ENCODE peak calls at places on chromosomes 1 and 21, in five cellular contexts. One of them, this sample, is unnamed.

GRCh38 chr1:29655945-29656866 is 419.9 kb downstream of the PTPRU start:
- DNase-seq in neuronal stem cell: no peak
- DNase-seq in neural progenitor cell: peak
- DNase-seq in breast epithelium: no peak
- DNase-seq in iPS DF 6.9: peak
- DNase-seq in this sample: no peak

GRCh38 chr1:53153752-53154151 is 11.3 kb upstream of the SLC1A7 start:
- DNase-seq in neuronal stem cell: no peak
- DNase-seq in neural progenitor cell: no peak
- DNase-seq in breast epithelium: no peak
- DNase-seq in iPS DF 6.9: no peak
- DNase-seq in this sample: no peak

GRCh38 chr1:82586473-82586872 is 785.7 kb downstream of the ADGRL2 start:
- DNase-seq in neuronal stem cell: no peak
- DNase-seq in neural progenitor cell: no peak
- DNase-seq in breast epithelium: no peak
- DNase-seq in iPS DF 6.9: no peak
- DNase-seq in this sample: no peak

GRCh38 chr1:155104605-155105534 is 22.8 kb upstream of the EFNA1 start:
- DNase-seq in neuronal stem cell: no peak
- DNase-seq in neural progenitor cell: no peak
- DNase-seq in breast epithelium: no peak
- DNase-seq in iPS DF 6.9: no peak
- DNase-seq in this sample: no peak

GRCh38 chr1:161139765-161140164 is 7.3 kb upstream of the DEDD start:
- DNase-seq in neuronal stem cell: no peak
- DNase-seq in neural progenitor cell: peak
- DNase-seq in breast epithelium: no peak
- DNase-seq in iPS DF 6.9: no peak
- DNase-seq in this sample: no peak

GRCh38 chr1:95409901-95410300 is 175.9 kb downstream of the RWDD3 start:
- DNase-seq in neuronal stem cell: no peak
- DNase-seq in neural progenitor cell: no peak
- DNase-seq in breast epithelium: no peak
- DNase-seq in iPS DF 6.9: no peak
- DNase-seq in this sample: no peak

GRCh38 chr21:16330340-16331319 is 600.8 kb downstream of the USP25 start:
- DNase-seq in neuronal stem cell: peak
- DNase-seq in neural progenitor cell: peak
- DNase-seq in breast epithelium: no peak
- DNase-seq in iPS DF 6.9: peak
- DNase-seq in this sample: no peak

GRCh38 chr21:26437326-26438009 is 135.6 kb downstream of the CYYR1 start:
- DNase-seq in neuronal stem cell: no peak
- DNase-seq in neural progenitor cell: no peak
- DNase-seq in breast epithelium: no peak
- DNase-seq in iPS DF 6.9: no peak
- DNase-seq in this sample: no peak

GRCh38 chr1:230072296-230072695 is 5.3 kb downstream of the GALNT2 start:
- DNase-seq in neuronal stem cell: no peak
- DNase-seq in neural progenitor cell: no peak
- DNase-seq in breast epithelium: no peak
- DNase-seq in iPS DF 6.9: no peak
- DNase-seq in this sample: peak

GRCh38 chr1:230074270-230074669 is 7.2 kb downstream of the GALNT2 start:
- DNase-seq in neuronal stem cell: no peak
- DNase-seq in neural progenitor cell: no peak
- DNase-seq in breast epithelium: no peak
- DNase-seq in iPS DF 6.9: no peak
- DNase-seq in this sample: no peak

GRCh38 chr1:230074762-230075161 is 7.7 kb downstream of the GALNT2 start:
- DNase-seq in neuronal stem cell: no peak
- DNase-seq in neural progenitor cell: no peak
- DNase-seq in breast epithelium: no peak
- DNase-seq in iPS DF 6.9: no peak
- DNase-seq in this sample: no peak

GRCh38 chr1:230072866-230073265 is 5.8 kb downstream of the GALNT2 start:
- DNase-seq in neuronal stem cell: no peak
- DNase-seq in neural progenitor cell: no peak
- DNase-seq in breast epithelium: no peak
- DNase-seq in iPS DF 6.9: no peak
- DNase-seq in this sample: no peak

GRCh38 chr1:230073371-230074035 is 6.5 kb downstream of the GALNT2 start:
- DNase-seq in neuronal stem cell: no peak
- DNase-seq in neural progenitor cell: no peak
- DNase-seq in breast epithelium: no peak
- DNase-seq in iPS DF 6.9: no peak
- DNase-seq in this sample: peak
- H3K4me3 ChIP-seq in neuronal stem cell: no peak
- H3K4me3 ChIP-seq in neural progenitor cell: no peak
- H3K4me3 ChIP-seq in breast epithelium: no peak
- H3K4me3 ChIP-seq in iPS DF 6.9: no peak
- H3K4me3 ChIP-seq in this sample: no peak

DNA sequence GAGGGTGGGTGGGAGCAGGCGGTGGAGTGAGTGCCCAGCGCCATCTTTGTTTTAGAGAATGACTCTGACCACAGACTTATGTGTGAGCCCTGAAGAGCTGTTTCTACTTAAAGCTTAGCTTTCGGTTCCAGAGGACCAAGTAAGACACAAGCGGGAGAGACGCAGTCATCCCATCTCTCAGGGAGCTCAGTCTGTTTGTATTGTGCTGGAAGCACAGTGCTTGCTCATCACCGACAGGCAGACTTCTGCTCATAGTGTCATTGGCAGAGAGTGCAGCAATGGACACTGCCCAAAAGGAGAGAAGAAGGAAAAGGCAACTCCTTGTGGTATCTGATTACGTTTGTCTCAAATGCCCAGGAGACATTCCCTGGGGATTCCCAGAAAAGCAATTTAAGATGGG is 65.8 kb downstream of the KCNJ15 start:
- DNase-seq in neuronal stem cell: no peak
- DNase-seq in neural progenitor cell: no peak
- DNase-seq in breast epithelium: no peak
- DNase-seq in iPS DF 6.9: no peak
- DNase-seq in this sample: no peak
- H3K4me3 ChIP-seq in neuronal stem cell: no peak
- H3K4me3 ChIP-seq in neural progenitor cell: no peak
- H3K4me3 ChIP-seq in breast epithelium: no peak
- H3K4me3 ChIP-seq in iPS DF 6.9: no peak
- H3K4me3 ChIP-seq in this sample: no peak

DNA sequence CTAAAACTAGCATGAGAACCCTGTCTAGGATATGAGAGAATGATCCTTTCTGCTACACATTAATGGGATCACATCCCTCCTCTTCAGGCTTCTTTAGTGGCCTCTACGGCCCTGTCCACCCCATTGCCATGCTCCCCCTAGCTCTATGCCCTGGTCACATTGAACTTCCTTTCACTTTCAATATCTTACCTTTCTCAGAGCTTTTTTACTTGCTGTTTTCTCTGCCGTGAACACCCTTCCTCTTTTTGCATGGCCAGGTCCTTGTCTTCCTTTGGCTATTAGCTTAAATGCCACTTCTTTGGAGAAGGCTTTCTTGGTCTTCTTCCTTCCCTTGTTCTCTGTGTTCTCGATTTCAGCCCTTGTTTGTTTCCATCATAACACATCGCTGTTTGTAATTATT is 97.4 kb downstream of the GIPC2 start:
- DNase-seq in neuronal stem cell: no peak
- DNase-seq in neural progenitor cell: no peak
- DNase-seq in breast epithelium: no peak
- DNase-seq in iPS DF 6.9: no peak
- DNase-seq in this sample: no peak
- H3K4me3 ChIP-seq in neuronal stem cell: no peak
- H3K4me3 ChIP-seq in neural progenitor cell: no peak
- H3K4me3 ChIP-seq in breast epithelium: no peak
- H3K4me3 ChIP-seq in iPS DF 6.9: no peak
- H3K4me3 ChIP-seq in this sample: no peak

GRCh38 chr1:47178020-47178419 is 11.8 kb downstream of the PDZK1IP1 start:
- DNase-seq in neuronal stem cell: no peak
- DNase-seq in neural progenitor cell: no peak
- DNase-seq in breast epithelium: no peak
- DNase-seq in iPS DF 6.9: no peak
- DNase-seq in this sample: no peak

GRCh38 chr1:47179988-47180563 is 9.8 kb downstream of the PDZK1IP1 start:
- DNase-seq in neuronal stem cell: no peak
- DNase-seq in neural progenitor cell: no peak
- DNase-seq in breast epithelium: no peak
- DNase-seq in iPS DF 6.9: no peak
- DNase-seq in this sample: no peak

GRCh38 chr1:47180603-47181094 is 9.2 kb downstream of the PDZK1IP1 start:
- DNase-seq in neuronal stem cell: no peak
- DNase-seq in neural progenitor cell: no peak
- DNase-seq in breast epithelium: no peak
- DNase-seq in iPS DF 6.9: no peak
- DNase-seq in this sample: no peak

GRCh38 chr1:47179023-47179987 is 10.5 kb downstream of the PDZK1IP1 start:
- DNase-seq in neuronal stem cell: peak
- DNase-seq in neural progenitor cell: peak
- DNase-seq in breast epithelium: peak
- DNase-seq in iPS DF 6.9: peak
- DNase-seq in this sample: peak

GRCh38 chr1:47178665-47179022 is 11.2 kb downstream of the PDZK1IP1 start:
- DNase-seq in neuronal stem cell: no peak
- DNase-seq in neural progenitor cell: no peak
- DNase-seq in breast epithelium: no peak
- DNase-seq in iPS DF 6.9: no peak
- DNase-seq in this sample: no peak
- H3K4me3 ChIP-seq in neuronal stem cell: no peak
- H3K4me3 ChIP-seq in neural progenitor cell: peak
- H3K4me3 ChIP-seq in breast epithelium: peak
- H3K4me3 ChIP-seq in iPS DF 6.9: peak
- H3K4me3 ChIP-seq in this sample: no peak

GRCh38 chr1:44812822-44813543 is 4.7 kb downstream of the BTBD19 start:
- DNase-seq in neuronal stem cell: no peak
- DNase-seq in neural progenitor cell: no peak
- DNase-seq in breast epithelium: no peak
- DNase-seq in iPS DF 6.9: no peak
- DNase-seq in this sample: no peak
- H3K4me3 ChIP-seq in neuronal stem cell: peak
- H3K4me3 ChIP-seq in neural progenitor cell: peak
- H3K4me3 ChIP-seq in breast epithelium: peak
- H3K4me3 ChIP-seq in iPS DF 6.9: peak
- H3K4me3 ChIP-seq in this sample: peak

GRCh38 chr1:99546432-99547416 is 99.2 kb upstream of the PALMD start:
- DNase-seq in neuronal stem cell: no peak
- DNase-seq in neural progenitor cell: no peak
- DNase-seq in breast epithelium: no peak
- DNase-seq in iPS DF 6.9: no peak
- DNase-seq in this sample: no peak
- H3K4me3 ChIP-seq in neuronal stem cell: no peak
- H3K4me3 ChIP-seq in neural progenitor cell: no peak
- H3K4me3 ChIP-seq in breast epithelium: no peak
- H3K4me3 ChIP-seq in iPS DF 6.9: no peak
- H3K4me3 ChIP-seq in this sample: no peak

DNA sequence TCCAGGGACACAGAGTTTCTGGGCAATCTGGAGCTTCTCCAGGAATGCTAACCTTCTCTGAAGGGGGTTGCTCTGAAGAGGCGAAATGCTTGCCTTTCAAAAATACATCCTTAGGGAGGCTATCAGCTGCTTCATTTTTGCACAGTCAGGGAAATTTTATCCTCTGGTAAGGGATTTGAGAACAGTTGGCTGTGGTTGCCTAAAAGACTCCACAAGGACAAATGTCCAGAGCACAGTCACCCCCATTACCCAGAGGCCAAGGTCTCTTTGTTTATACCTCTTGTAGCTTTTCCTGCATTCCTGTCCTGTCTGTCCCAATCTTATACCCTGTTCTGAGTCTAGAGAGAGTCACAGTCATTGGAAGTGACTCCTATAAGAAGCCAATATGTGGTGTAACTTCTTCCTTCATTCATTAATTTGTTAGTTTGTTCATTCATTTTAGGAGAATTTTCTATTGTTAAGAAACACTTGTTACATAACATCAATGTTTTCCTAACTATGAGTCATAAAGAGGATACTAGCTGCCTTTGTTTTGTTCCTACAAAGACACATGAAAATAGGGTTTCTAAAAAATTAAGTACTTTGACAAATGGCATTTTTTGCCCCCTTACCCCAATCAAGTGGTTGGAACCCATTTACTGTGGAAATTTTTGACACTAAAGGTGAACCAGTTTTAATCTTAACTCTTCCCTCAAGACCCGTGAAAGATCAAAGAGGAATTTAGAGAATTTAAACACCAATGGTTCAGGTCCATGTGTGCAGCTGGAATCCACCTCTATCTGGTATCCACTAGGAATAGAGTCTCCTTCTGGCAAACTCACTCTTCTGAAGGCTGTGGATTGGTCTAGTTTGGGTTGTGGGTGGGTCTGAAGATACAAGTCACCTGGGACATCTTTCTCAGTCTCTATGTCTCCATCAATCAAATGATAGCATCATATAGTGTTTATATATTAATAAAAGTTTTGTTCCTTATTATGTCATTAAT is 47.1 kb downstream of the GPR88 start:
- DNase-seq in neuronal stem cell: no peak
- DNase-seq in neural progenitor cell: no peak
- DNase-seq in breast epithelium: no peak
- DNase-seq in iPS DF 6.9: no peak
- DNase-seq in this sample: no peak
- H3K4me3 ChIP-seq in neuronal stem cell: no peak
- H3K4me3 ChIP-seq in neural progenitor cell: no peak
- H3K4me3 ChIP-seq in breast epithelium: no peak
- H3K4me3 ChIP-seq in iPS DF 6.9: no peak
- H3K4me3 ChIP-seq in this sample: no peak